ENCODE peak calls at places on chromosomes 2 and 18, in eight cellular contexts. O is uterus, M is adrenal gland, B is IMR-90, R is psoas muscle, D is stomach, C is thyroid gland, T is colonic mucosa. J is an unnamed sample.

GRCh38 chr2:144571770-144572169 is 51.9 kb upstream of the ZEB2 start:
- DNase-seq in T (no peak), C (no peak), M (no peak), R (no peak), O (no peak), B (no peak), D (no peak), J (no peak)

GRCh38 chr2:1784087-1784486 is 39.8 kb upstream of the PXDN start:
- DNase-seq in B (peak; percentile 7), O (no peak), C (no peak), T (no peak), M (no peak), R (no peak), D (peak; percentile 23), J (no peak)

GRCh38 chr2:60475311-60475830 is 78.1 kb downstream of the BCL11A start:
- DNase-seq in B (no peak), D (no peak), R (no peak), C (no peak), M (no peak), T (peak; percentile 8), O (no peak), J (no peak)

GRCh38 chr18:21499997-21500396 is 100.5 kb downstream of the ESCO1 start:
- DNase-seq in R (no peak), O (no peak), C (peak; percentile 11), M (no peak), B (no peak), T (no peak), D (no peak), J (no peak)

GRCh38 chr2:32119161-32119560 is 46.5 kb upstream of the SLC30A6 start:
- DNase-seq in R (no peak), D (no peak), B (no peak), O (no peak), T (no peak), C (no peak), M (no peak), J (no peak)

GRCh38 chr2:101064868-101065549 is 62.9 kb downstream of the RPL31 start:
- DNase-seq in D (peak; percentile 40), B (peak; percentile 41), R (no peak), C (peak; percentile 61), T (no peak), M (no peak), O (no peak), J (no peak)

GRCh38 chr2:38074047-38074774 is 1.7 kb downstream of the CYP1B1 start:
- DNase-seq in T (no peak), C (no peak), B (no peak), M (no peak), R (peak; percentile 19), O (peak; percentile 40), D (no peak), J (peak; percentile 69)

GRCh38 chr18:13376841-13377351 is 158.3 kb downstream of the LDLRAD4 start:
- DNase-seq in C (no peak), D (no peak), M (no peak), B (no peak), T (no peak), O (no peak), R (no peak), J (no peak)

GRCh38 chr2:222708274-222708710 is 36.8 kb downstream of the MOGAT1 start:
- DNase-seq in B (peak; percentile 74), O (peak; percentile 76), T (peak; percentile 87), C (peak; percentile 76), R (peak; percentile 82), D (peak; percentile 89), M (peak; percentile 71), J (peak; percentile 90)

GRCh38 chr2:99101697-99102096 is 39.8 kb upstream of the C2orf15 start:
- DNase-seq in D (no peak), O (no peak), R (no peak), C (no peak), B (peak; percentile 3), T (no peak), M (no peak), J (no peak)

GRCh38 chr18:44943201-44943881 is 262.7 kb downstream of the SETBP1 start:
- DNase-seq in T (no peak), C (peak; percentile 47), M (peak; percentile 20), R (no peak), D (no peak), B (no peak), O (no peak), J (no peak)

GRCh38 chr2:50691518-50691917 is 340.4 kb downstream of the NRXN1 start:
- DNase-seq in T (no peak), D (no peak), B (no peak), C (no peak), R (no peak), O (no peak), M (no peak), J (no peak)

GRCh38 chr18:29157905-29158304 is 981.0 kb upstream of the CDH2 start:
- DNase-seq in R (no peak), B (peak; percentile 22), T (no peak), C (no peak), O (no peak), D (no peak), M (no peak), J (no peak)

GRCh38 chr2:7867858-7868257 is 814.0 kb upstream of the ID2 start:
- DNase-seq in T (no peak), B (no peak), M (no peak), R (no peak), D (no peak), C (no peak), O (no peak), J (no peak)

GRCh38 chr2:155372969-155373368 is 674.5 kb downstream of the KCNJ3 start:
- DNase-seq in B (no peak), M (no peak), O (no peak), D (no peak), C (no peak), T (no peak), R (no peak), J (no peak)

GRCh38 chr2:102082591-102083586 is 59.7 kb upstream of the IL1R1 start:
- DNase-seq in B (peak; percentile 91), T (no peak), C (peak; percentile 95), M (peak; percentile 42), O (no peak), D (no peak), R (no peak), J (no peak)

GRCh38 chr2:86685351-86685750 is 34.7 kb upstream of the RMND5A start:
- DNase-seq in M (no peak), D (no peak), O (no peak), T (no peak), C (no peak), B (no peak), R (no peak), J (no peak)

GRCh38 chr18:499351-500229 is 911 bp downstream of the COLEC12 start:
- DNase-seq in B (peak; percentile 85), T (no peak), C (no peak), R (peak; percentile 21), O (peak; percentile 42), M (no peak), D (peak; percentile 37), J (peak; percentile 73)

GRCh38 chr2:137870682-137871081 is 93.6 kb upstream of the HNMT start:
- DNase-seq in R (no peak), D (no peak), M (no peak), C (no peak), T (no peak), B (no peak), O (no peak), J (no peak)

GRCh38 chr2:137862651-137863050 is 101.6 kb upstream of the HNMT start:
- DNase-seq in O (no peak), C (no peak), T (no peak), B (no peak), R (no peak), D (no peak), M (no peak), J (no peak)

GRCh38 chr2:137865954-137866540 is 98.2 kb upstream of the HNMT start:
- DNase-seq in T (peak; percentile 55), O (no peak), C (peak; percentile 20), D (peak; percentile 29), R (no peak), B (peak; percentile 39), M (no peak), J (no peak)
- TF ChIP-seq CTCF in T (peak; percentile 59), O (peak; percentile 9), C (peak; percentile 28), D (no peak), R (peak; percentile 53), B (peak; percentile 57), M (peak; percentile 52), J (peak; percentile 65)

GRCh38 chr2:68766378-68766845 is 31.8 kb downstream of the ARHGAP25 start:
- DNase-seq in C (peak; percentile 72), R (no peak), B (peak; percentile 73), O (no peak), M (peak; percentile 66), D (peak; percentile 48), T (peak; percentile 44), J (peak; percentile 75)
- H3K4me1 ChIP-seq in C (peaks cover 58% of the 10 kb centered on the region), R (peaks cover 2% of the 10 kb centered on the region), B (peaks cover 37% of the 10 kb centered on the region), O (peaks cover 12% of the 10 kb centered on the region), M (peaks cover 67% of the 10 kb centered on the region), D (peaks cover 12% of the 10 kb centered on the region), T (no peaks in the 10 kb centered on the region), J (peaks cover 84% of the 10 kb centered on the region)

GRCh38 chr2:25091265-25091664 is 49.4 kb downstream of the EFR3B start:
- DNase-seq in R (no peak), T (no peak), B (no peak), C (no peak), D (no peak), O (no peak), M (no peak), J (no peak)

GRCh38 chr2:25089605-25090424 is 47.9 kb downstream of the EFR3B start:
- DNase-seq in R (no peak), O (no peak), D (no peak), C (peak; percentile 32), B (no peak), M (no peak), T (no peak), J (no peak)

GRCh38 chr2:25088817-25089485 is 47.1 kb downstream of the EFR3B start:
- DNase-seq in C (peak; percentile 34), T (no peak), R (no peak), O (no peak), M (no peak), D (no peak), B (no peak), J (no peak)

GRCh38 chr2:25086070-25086560 is 44.2 kb downstream of the EFR3B start:
- DNase-seq in O (no peak), B (no peak), M (no peak), T (no peak), D (no peak), C (no peak), R (no peak), J (no peak)

GRCh38 chr2:25090801-25091200 is 48.9 kb downstream of the EFR3B start:
- DNase-seq in T (no peak), R (no peak), C (no peak), D (no peak), M (no peak), B (no peak), O (no peak), J (no peak)
- H3K4me3 ChIP-seq in T (no peak overlapping the region), R (no peak overlapping the region), C (no peak overlapping the region), D (no peak overlapping the region), M (no peak overlapping the region), B (no peak overlapping the region), O (no peak overlapping the region), J (no peak overlapping the region)

DNA sequence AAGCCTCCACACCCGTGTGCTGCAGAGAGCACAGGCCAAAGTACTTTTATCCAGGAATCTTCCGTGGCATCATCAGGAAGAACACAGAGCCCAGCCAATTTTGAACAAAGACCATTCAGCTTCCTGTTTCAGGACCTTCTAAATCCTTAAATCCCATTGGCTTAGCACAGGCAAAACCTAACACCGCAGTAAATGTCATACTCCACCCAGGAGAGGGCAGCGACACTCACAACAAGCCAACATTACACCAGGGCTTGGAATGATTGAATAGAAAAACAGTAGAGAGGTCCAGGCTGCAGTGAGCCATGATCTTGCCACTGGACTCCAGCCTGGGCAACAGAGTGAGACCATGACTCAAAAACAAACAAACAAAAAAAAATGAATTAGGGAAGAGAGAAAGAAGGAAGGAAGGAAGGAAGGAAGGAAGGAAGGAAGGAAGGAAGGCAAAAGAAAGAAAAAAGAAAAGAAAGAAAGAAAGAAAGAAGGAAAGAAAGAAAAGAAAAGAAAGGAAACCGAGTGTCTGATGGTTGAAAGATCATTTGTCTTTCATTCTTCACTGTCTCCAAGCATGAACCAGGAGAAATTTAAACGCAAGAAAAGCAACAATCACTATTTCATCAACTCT is 144.6 kb upstream of the SATB2 start:
- DNase-seq in C (no peak), T (peak; percentile 19), R (no peak), D (no peak), M (no peak), O (no peak), B (no peak), J (no peak)
- TF ChIP-seq CTCF in C (no peak), T (no peak), R (no peak), D (no peak), M (no peak), O (no peak), B (no peak), J (no peak)